ENCODE peak calls at places on chromosomes 12 and 14, in five cellular contexts. One of them, this sample, is unnamed.

GRCh38 chr14:43165651-43166050 is 1341.4 kb downstream of the FSCB start:
- DNase-seq in CD4-positive, alpha-beta memory T cell: no peak
- DNase-seq in kidney: no peak
- DNase-seq in Panc1: no peak
- DNase-seq in MG63: no peak
- DNase-seq in this sample: no peak

GRCh38 chr12:46964496-46965098 is 114.8 kb upstream of the PCED1B start:
- DNase-seq in CD4-positive, alpha-beta memory T cell: no peak
- DNase-seq in kidney: no peak
- DNase-seq in Panc1: no peak
- DNase-seq in MG63: peak; percentile 17
- DNase-seq in this sample: peak; percentile 35

GRCh38 chr14:104318558-104319488 is 180.4 kb downstream of the KIF26A start:
- DNase-seq in CD4-positive, alpha-beta memory T cell: no peak
- DNase-seq in kidney: no peak
- DNase-seq in Panc1: no peak
- DNase-seq in MG63: no peak
- DNase-seq in this sample: peak; percentile 72

GRCh38 chr14:42421377-42422078 is 814.9 kb downstream of the LRFN5 start:
- DNase-seq in CD4-positive, alpha-beta memory T cell: no peak
- DNase-seq in kidney: no peak
- DNase-seq in Panc1: no peak
- DNase-seq in MG63: no peak
- DNase-seq in this sample: no peak

GRCh38 chr14:76261371-76261811 is 109.7 kb downstream of the GPATCH2L start:
- DNase-seq in CD4-positive, alpha-beta memory T cell: no peak
- DNase-seq in kidney: no peak
- DNase-seq in Panc1: no peak
- DNase-seq in MG63: no peak
- DNase-seq in this sample: peak; percentile 92

GRCh38 chr14:81348086-81348485 is 52.0 kb downstream of the STON2 start:
- DNase-seq in CD4-positive, alpha-beta memory T cell: no peak
- DNase-seq in kidney: no peak
- DNase-seq in Panc1: no peak
- DNase-seq in MG63: no peak
- DNase-seq in this sample: no peak

GRCh38 chr14:74333909-74334308 is 14.4 kb upstream of the VRTN start:
- DNase-seq in CD4-positive, alpha-beta memory T cell: no peak
- DNase-seq in kidney: no peak
- DNase-seq in Panc1: no peak
- DNase-seq in MG63: peak; percentile 64
- DNase-seq in this sample: peak; percentile 66

GRCh38 chr12:6965026-6965661 is 5.3 kb downstream of the PHB2 start:
- DNase-seq in CD4-positive, alpha-beta memory T cell: peak; percentile 85
- DNase-seq in kidney: peak; percentile 94
- DNase-seq in Panc1: peak; percentile 32
- DNase-seq in MG63: peak; percentile 61
- DNase-seq in this sample: peak; percentile 98

GRCh38 chr14:101585211-101585610 is 23.9 kb downstream of the DIO3 start:
- DNase-seq in CD4-positive, alpha-beta memory T cell: no peak
- DNase-seq in kidney: peak; percentile 65
- DNase-seq in Panc1: no peak
- DNase-seq in MG63: no peak
- DNase-seq in this sample: peak; percentile 63

GRCh38 chr14:71711619-71712018 is 220.6 kb upstream of the RGS6 start:
- DNase-seq in CD4-positive, alpha-beta memory T cell: no peak
- DNase-seq in kidney: no peak
- DNase-seq in Panc1: no peak
- DNase-seq in MG63: peak; percentile 69
- DNase-seq in this sample: peak; percentile 59

GRCh38 chr14:69818760-69819191 is 21.7 kb upstream of the SLC10A1 start:
- DNase-seq in CD4-positive, alpha-beta memory T cell: peak; percentile 51
- DNase-seq in kidney: no peak
- DNase-seq in Panc1: peak; percentile 70
- DNase-seq in MG63: peak; percentile 61
- DNase-seq in this sample: peak; percentile 87

GRCh38 chr12:53060721-53061276 is 10.9 kb downstream of the TNS2 start:
- DNase-seq in CD4-positive, alpha-beta memory T cell: no peak
- DNase-seq in kidney: peak; percentile 85
- DNase-seq in Panc1: no peak
- DNase-seq in MG63: no peak
- DNase-seq in this sample: peak; percentile 75

GRCh38 chr12:21764950-21765349 is 9.6 kb downstream of the KCNJ8 start:
- DNase-seq in CD4-positive, alpha-beta memory T cell: no peak
- DNase-seq in kidney: no peak
- DNase-seq in Panc1: no peak
- DNase-seq in MG63: no peak
- DNase-seq in this sample: no peak

GRCh38 chr14:21300892-21301291 is 21.0 kb downstream of the RPGRIP1 start:
- DNase-seq in CD4-positive, alpha-beta memory T cell: peak; percentile 4
- DNase-seq in kidney: no peak
- DNase-seq in Panc1: no peak
- DNase-seq in MG63: peak; percentile 27
- DNase-seq in this sample: no peak

GRCh38 chr14:76760331-76761197 is 704 bp upstream of the VASH1 start:
- DNase-seq in CD4-positive, alpha-beta memory T cell: no peak
- DNase-seq in kidney: peak; percentile 68
- DNase-seq in Panc1: no peak
- DNase-seq in MG63: no peak
- DNase-seq in this sample: peak; percentile 70

GRCh38 chr12:19630536-19630935 is 191.2 kb downstream of the AEBP2 start:
- DNase-seq in CD4-positive, alpha-beta memory T cell: no peak
- DNase-seq in kidney: no peak
- DNase-seq in Panc1: no peak
- DNase-seq in MG63: no peak
- DNase-seq in this sample: no peak

GRCh38 chr14:77271113-77271710 is at the start of gene NGB:
- DNase-seq in CD4-positive, alpha-beta memory T cell: no peak
- DNase-seq in kidney: no peak
- DNase-seq in Panc1: no peak
- DNase-seq in MG63: no peak
- DNase-seq in this sample: peak; percentile 47

GRCh38 chr12:12442548-12443071 is 85.7 kb downstream of the BORCS5 start:
- DNase-seq in CD4-positive, alpha-beta memory T cell: no peak
- DNase-seq in kidney: no peak
- DNase-seq in Panc1: no peak
- DNase-seq in MG63: no peak
- DNase-seq in this sample: no peak

GRCh38 chr12:121776190-121777098 is 17.0 kb downstream of the RHOF start:
- DNase-seq in CD4-positive, alpha-beta memory T cell: peak; percentile 79
- DNase-seq in kidney: peak; percentile 91
- DNase-seq in Panc1: no peak
- DNase-seq in MG63: peak; percentile 57
- DNase-seq in this sample: peak; percentile 97

GRCh38 chr14:103144085-103144484 is 20.8 kb downstream of the TNFAIP2 start:
- DNase-seq in CD4-positive, alpha-beta memory T cell: no peak
- DNase-seq in kidney: peak; percentile 0
- DNase-seq in Panc1: peak; percentile 47
- DNase-seq in MG63: no peak
- DNase-seq in this sample: no peak

GRCh38 chr14:87995500-87996275 is 2.7 kb upstream of the GALC start:
- DNase-seq in CD4-positive, alpha-beta memory T cell: no peak
- DNase-seq in kidney: no peak
- DNase-seq in Panc1: no peak
- DNase-seq in MG63: no peak
- DNase-seq in this sample: no peak

GRCh38 chr12:26425587-26426260 is 230.4 kb downstream of the SSPN start:
- DNase-seq in CD4-positive, alpha-beta memory T cell: no peak
- DNase-seq in kidney: no peak
- DNase-seq in Panc1: no peak
- DNase-seq in MG63: peak; percentile 9
- DNase-seq in this sample: peak; percentile 54

GRCh38 chr12:51934080-51934479 is 17.4 kb upstream of the ACVR1B start:
- DNase-seq in CD4-positive, alpha-beta memory T cell: no peak
- DNase-seq in kidney: no peak
- DNase-seq in Panc1: no peak
- DNase-seq in MG63: no peak
- DNase-seq in this sample: no peak

GRCh38 chr14:60311417-60311816 is 62.4 kb downstream of the PPM1A start:
- DNase-seq in CD4-positive, alpha-beta memory T cell: peak; percentile 13
- DNase-seq in kidney: no peak
- DNase-seq in Panc1: no peak
- DNase-seq in MG63: no peak
- DNase-seq in this sample: no peak

GRCh38 chr12:26953447-26953846 is 15.2 kb downstream of the FGFR1OP2 start:
- DNase-seq in CD4-positive, alpha-beta memory T cell: no peak
- DNase-seq in kidney: no peak
- DNase-seq in Panc1: no peak
- DNase-seq in MG63: no peak
- DNase-seq in this sample: no peak

GRCh38 chr12:119843100-119843499 is 34.0 kb downstream of the CIT start:
- DNase-seq in CD4-positive, alpha-beta memory T cell: no peak
- DNase-seq in kidney: no peak
- DNase-seq in Panc1: no peak
- DNase-seq in MG63: peak; percentile 43
- DNase-seq in this sample: no peak

GRCh38 chr12:22190-22529 is 44.4 kb upstream of the IQSEC3 start:
- DNase-seq in CD4-positive, alpha-beta memory T cell: no peak
- DNase-seq in kidney: no peak
- DNase-seq in Panc1: no peak
- DNase-seq in MG63: no peak
- DNase-seq in this sample: peak; percentile 71

GRCh38 chr12:25082628-25083027 is 112.3 kb downstream of the DNAI7 start:
- DNase-seq in CD4-positive, alpha-beta memory T cell: no peak
- DNase-seq in kidney: no peak
- DNase-seq in Panc1: no peak
- DNase-seq in MG63: no peak
- DNase-seq in this sample: no peak

GRCh38 chr12:9634177-9634803 is 26.6 kb upstream of the KLRB1 start:
- DNase-seq in CD4-positive, alpha-beta memory T cell: peak; percentile 76
- DNase-seq in kidney: no peak
- DNase-seq in Panc1: no peak
- DNase-seq in MG63: peak; percentile 7
- DNase-seq in this sample: peak; percentile 37

GRCh38 chr12:113359133-113359938 is 949 bp downstream of the PLBD2 start:
- DNase-seq in CD4-positive, alpha-beta memory T cell: peak; percentile 11
- DNase-seq in kidney: peak; percentile 76
- DNase-seq in Panc1: no peak
- DNase-seq in MG63: peak; percentile 52
- DNase-seq in this sample: peak; percentile 93

GRCh38 chr14:39419272-39419671 is 13.0 kb downstream of the FBXO33 start:
- DNase-seq in CD4-positive, alpha-beta memory T cell: no peak
- DNase-seq in kidney: no peak
- DNase-seq in Panc1: no peak
- DNase-seq in MG63: no peak
- DNase-seq in this sample: no peak

GRCh38 chr14:39416072-39416471 is 16.2 kb downstream of the FBXO33 start:
- DNase-seq in CD4-positive, alpha-beta memory T cell: no peak
- DNase-seq in kidney: no peak
- DNase-seq in Panc1: no peak
- DNase-seq in MG63: no peak
- DNase-seq in this sample: no peak

GRCh38 chr14:39422243-39422642 is 10.0 kb downstream of the FBXO33 start:
- DNase-seq in CD4-positive, alpha-beta memory T cell: no peak
- DNase-seq in kidney: no peak
- DNase-seq in Panc1: no peak
- DNase-seq in MG63: no peak
- DNase-seq in this sample: no peak

GRCh38 chr14:39417014-39417413 is 15.2 kb downstream of the FBXO33 start:
- DNase-seq in CD4-positive, alpha-beta memory T cell: no peak
- DNase-seq in kidney: no peak
- DNase-seq in Panc1: no peak
- DNase-seq in MG63: no peak
- DNase-seq in this sample: no peak
- H3K9me3 ChIP-seq in CD4-positive, alpha-beta memory T cell: peaks cover 4% of the 10 kb centered on the region
- H3K9me3 ChIP-seq in kidney: peaks cover 5% of the 10 kb centered on the region
- H3K9me3 ChIP-seq in Panc1: peaks cover 8% of the 10 kb centered on the region
- H3K9me3 ChIP-seq in MG63: peaks cover 4% of the 10 kb centered on the region
- H3K9me3 ChIP-seq in this sample: no peaks in the 10 kb centered on the region

DNA sequence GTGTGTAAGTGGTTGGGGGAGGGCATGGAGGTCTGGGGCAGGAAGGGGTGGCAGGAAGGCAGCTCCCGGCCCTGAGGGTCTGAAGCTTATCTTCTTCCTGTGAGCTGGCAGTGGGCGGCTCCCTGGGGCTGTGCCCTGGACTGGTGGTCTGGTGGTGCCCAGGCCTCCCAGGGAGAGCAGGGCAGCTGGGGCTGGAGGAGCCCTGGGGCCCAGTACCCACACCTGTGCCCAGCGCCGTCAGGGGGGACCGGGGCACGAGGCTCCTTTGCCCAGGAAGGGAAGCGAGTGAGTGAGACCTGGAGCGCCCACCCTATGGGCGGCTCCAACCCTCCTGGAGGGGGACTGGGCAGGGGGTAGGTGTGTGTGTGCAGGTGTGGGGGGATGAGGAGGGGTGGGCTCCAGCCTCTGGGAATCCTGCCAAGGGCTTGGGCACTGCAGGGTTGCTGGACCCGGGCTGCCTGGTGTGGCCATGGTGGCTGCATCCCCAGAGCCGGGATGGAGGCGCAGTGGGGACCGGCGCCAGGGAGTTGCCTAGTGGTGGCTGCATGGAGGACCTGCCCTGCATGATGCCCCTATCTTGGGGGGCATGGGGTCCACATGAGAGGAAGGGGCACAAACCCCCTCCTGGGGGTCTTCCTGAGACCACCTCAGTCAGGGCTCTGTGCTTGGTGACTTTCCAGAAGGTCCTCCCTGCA is 353.6 kb downstream of the TMEM121 start:
- DNase-seq in CD4-positive, alpha-beta memory T cell: no peak
- DNase-seq in kidney: peak; percentile 70
- DNase-seq in Panc1: no peak
- DNase-seq in MG63: no peak
- DNase-seq in this sample: peak; percentile 42
- H3K9me3 ChIP-seq in CD4-positive, alpha-beta memory T cell: no peaks in the 10 kb centered on the region
- H3K9me3 ChIP-seq in kidney: no peaks in the 10 kb centered on the region
- H3K9me3 ChIP-seq in Panc1: no peaks in the 10 kb centered on the region
- H3K9me3 ChIP-seq in MG63: no peaks in the 10 kb centered on the region
- H3K9me3 ChIP-seq in this sample: no peaks in the 10 kb centered on the region

DNA sequence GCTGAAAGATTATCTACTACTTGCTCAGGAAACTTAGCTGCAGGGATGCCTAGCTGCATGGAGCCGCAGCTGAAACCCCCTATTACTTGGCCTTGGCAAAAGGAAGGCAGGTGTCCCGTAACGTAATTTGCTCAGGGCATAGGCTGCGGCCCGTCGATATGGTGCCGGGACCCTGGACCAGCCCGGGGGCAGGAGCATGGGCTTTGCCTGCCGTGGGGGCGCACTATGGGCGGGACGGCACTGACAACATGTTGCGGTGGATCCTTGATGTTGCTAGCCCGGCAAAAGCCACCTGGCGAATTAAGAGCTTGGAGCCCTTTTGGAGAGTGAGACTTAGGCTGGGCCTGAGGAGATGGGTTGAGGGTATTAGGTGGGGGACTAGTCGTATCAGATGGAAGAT is 1551.2 kb downstream of the AACS start:
- DNase-seq in CD4-positive, alpha-beta memory T cell: no peak
- DNase-seq in kidney: no peak
- DNase-seq in Panc1: no peak
- DNase-seq in MG63: no peak
- DNase-seq in this sample: no peak
- H3K9me3 ChIP-seq in CD4-positive, alpha-beta memory T cell: peaks cover 13% of the 10 kb centered on the region
- H3K9me3 ChIP-seq in kidney: peaks cover 2% of the 10 kb centered on the region
- H3K9me3 ChIP-seq in Panc1: peaks cover 2% of the 10 kb centered on the region
- H3K9me3 ChIP-seq in MG63: peaks cover 10% of the 10 kb centered on the region
- H3K9me3 ChIP-seq in this sample: peaks cover 5% of the 10 kb centered on the region

DNA sequence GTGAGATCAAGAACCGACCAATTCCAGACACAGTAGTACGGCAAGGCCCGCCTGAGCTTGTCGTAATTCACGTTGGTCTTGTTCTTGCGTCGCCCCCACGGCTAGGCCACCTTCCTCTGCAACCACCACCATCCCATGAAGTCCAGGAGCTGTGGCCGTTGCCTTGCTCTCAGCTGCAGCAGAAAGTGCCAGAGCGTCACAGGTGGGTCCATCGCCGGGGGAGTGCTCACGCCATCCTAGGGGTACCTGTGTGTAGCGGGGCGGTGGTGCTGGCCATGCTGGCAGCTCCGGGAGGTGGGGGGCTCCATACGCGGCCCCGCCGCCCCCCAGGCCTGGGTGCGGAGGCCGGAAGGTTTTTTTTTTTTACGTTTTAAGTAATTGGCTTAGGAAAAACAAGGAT is 23.1 kb downstream of the TMEM121 start:
- DNase-seq in CD4-positive, alpha-beta memory T cell: no peak
- DNase-seq in kidney: no peak
- DNase-seq in Panc1: no peak
- DNase-seq in MG63: no peak
- DNase-seq in this sample: no peak
- H3K9me3 ChIP-seq in CD4-positive, alpha-beta memory T cell: no peaks in the 10 kb centered on the region
- H3K9me3 ChIP-seq in kidney: no peaks in the 10 kb centered on the region
- H3K9me3 ChIP-seq in Panc1: no peaks in the 10 kb centered on the region
- H3K9me3 ChIP-seq in MG63: no peaks in the 10 kb centered on the region
- H3K9me3 ChIP-seq in this sample: no peaks in the 10 kb centered on the region

This sample was measured in osteoblast.